ENCODE peak calls at places on chromosomes 4 and X, in six cellular contexts. One of them, this sample, is unnamed.
A peak's percentile ranks its signal among the peaks of the same experiment; 100 is the strongest.

GRCh38 chr4:23084559-23085248 is 392.0 kb downstream of the GBA3 start:
- DNase-seq in stomach: no peak
- DNase-seq in heart right ventricle: no peak
- DNase-seq in upper lobe of left lung: no peak
- DNase-seq in RWPE1: no peak
- DNase-seq in IMR-90: no peak
- DNase-seq in this sample: no peak

GRCh38 chr4:119116925-119117900 is 18.4 kb upstream of the MYOZ2 start:
- DNase-seq in stomach: no peak
- DNase-seq in heart right ventricle: no peak
- DNase-seq in upper lobe of left lung: no peak
- DNase-seq in RWPE1: no peak
- DNase-seq in IMR-90: no peak
- DNase-seq in this sample: no peak

GRCh38 chr4:130288576-130288975 is 1192.6 kb downstream of the C4orf33 start:
- DNase-seq in stomach: no peak
- DNase-seq in heart right ventricle: no peak
- DNase-seq in upper lobe of left lung: no peak
- DNase-seq in RWPE1: no peak
- DNase-seq in IMR-90: no peak
- DNase-seq in this sample: no peak

GRCh38 chr4:1761130-1761688 is 31.9 kb upstream of the FGFR3 start:
- DNase-seq in stomach: no peak
- DNase-seq in heart right ventricle: no peak
- DNase-seq in upper lobe of left lung: no peak
- DNase-seq in RWPE1: no peak
- DNase-seq in IMR-90: no peak
- DNase-seq in this sample: no peak

GRCh38 chr4:147056951-147057630 is 111.4 kb upstream of the TTC29 start:
- DNase-seq in stomach: no peak
- DNase-seq in heart right ventricle: no peak
- DNase-seq in upper lobe of left lung: no peak
- DNase-seq in RWPE1: no peak
- DNase-seq in IMR-90: peak; percentile 14
- DNase-seq in this sample: no peak

GRCh38 chr4:101123231-101123630 is 224.1 kb downstream of the PPP3CA start:
- DNase-seq in stomach: no peak
- DNase-seq in heart right ventricle: no peak
- DNase-seq in upper lobe of left lung: no peak
- DNase-seq in RWPE1: no peak
- DNase-seq in IMR-90: no peak
- DNase-seq in this sample: no peak

GRCh38 chr4:182975806-182976205 is 58.6 kb upstream of the DCTD start:
- DNase-seq in stomach: no peak
- DNase-seq in heart right ventricle: no peak
- DNase-seq in upper lobe of left lung: no peak
- DNase-seq in RWPE1: peak; percentile 75
- DNase-seq in IMR-90: peak; percentile 90
- DNase-seq in this sample: no peak

GRCh38 chr4:138182838-138183426 is 59.2 kb downstream of the SLC7A11 start:
- DNase-seq in stomach: no peak
- DNase-seq in heart right ventricle: no peak
- DNase-seq in upper lobe of left lung: no peak
- DNase-seq in RWPE1: peak; percentile 23
- DNase-seq in IMR-90: peak; percentile 72
- DNase-seq in this sample: no peak

GRCh38 chrX:72694170-72694569 is 19.9 kb downstream of the PHKA1 start:
- DNase-seq in stomach: no peak
- DNase-seq in heart right ventricle: no peak
- DNase-seq in upper lobe of left lung: no peak
- DNase-seq in RWPE1: no peak
- DNase-seq in IMR-90: peak; percentile 31
- DNase-seq in this sample: no peak

GRCh38 chr4:57109530-57109846 is 697 bp downstream of the IGFBP7 start:
- DNase-seq in stomach: no peak
- DNase-seq in heart right ventricle: no peak
- DNase-seq in upper lobe of left lung: no peak
- DNase-seq in RWPE1: no peak
- DNase-seq in IMR-90: no peak
- DNase-seq in this sample: no peak

GRCh38 chr4:105641876-105642275 is 66.6 kb downstream of the INTS12 start:
- DNase-seq in stomach: no peak
- DNase-seq in heart right ventricle: no peak
- DNase-seq in upper lobe of left lung: no peak
- DNase-seq in RWPE1: no peak
- DNase-seq in IMR-90: no peak
- DNase-seq in this sample: no peak

GRCh38 chrX:66074920-66075879 is 35.3 kb upstream of the VSIG4 start:
- DNase-seq in stomach: no peak
- DNase-seq in heart right ventricle: peak; percentile 28
- DNase-seq in upper lobe of left lung: peak; percentile 65
- DNase-seq in RWPE1: no peak
- DNase-seq in IMR-90: no peak
- DNase-seq in this sample: peak; percentile 23

GRCh38 chr4:91111556-91111955 is 984.4 kb downstream of the CCSER1 start:
- DNase-seq in stomach: no peak
- DNase-seq in heart right ventricle: no peak
- DNase-seq in upper lobe of left lung: no peak
- DNase-seq in RWPE1: no peak
- DNase-seq in IMR-90: no peak
- DNase-seq in this sample: no peak

GRCh38 chr4:37068580-37068979 is 176.0 kb upstream of the NWD2 start:
- DNase-seq in stomach: no peak
- DNase-seq in heart right ventricle: no peak
- DNase-seq in upper lobe of left lung: no peak
- DNase-seq in RWPE1: no peak
- DNase-seq in IMR-90: no peak
- DNase-seq in this sample: no peak
- TF ChIP-seq CTCF in stomach: no peak
- TF ChIP-seq CTCF in heart right ventricle: no peak
- TF ChIP-seq CTCF in upper lobe of left lung: no peak
- TF ChIP-seq CTCF in RWPE1: no peak
- TF ChIP-seq CTCF in IMR-90: no peak
- TF ChIP-seq CTCF in this sample: no peak

GRCh38 chr4:121824171-121824527 is 466 bp upstream of the CCNA2 start:
- DNase-seq in stomach: no peak
- DNase-seq in heart right ventricle: no peak
- DNase-seq in upper lobe of left lung: no peak
- DNase-seq in RWPE1: no peak
- DNase-seq in IMR-90: no peak
- DNase-seq in this sample: no peak
- H3K27ac ChIP-seq in stomach: peak overlapping the region; percentile 85
- H3K27ac ChIP-seq in heart right ventricle: peak overlapping the region; percentile 66
- H3K27ac ChIP-seq in upper lobe of left lung: peak overlapping the region; percentile 71
- H3K27ac ChIP-seq in RWPE1: peak overlapping the region; percentile 90
- H3K27ac ChIP-seq in IMR-90: peak overlapping the region; percentile 57
- H3K27ac ChIP-seq in this sample: peak overlapping the region; percentile 25

DNA sequence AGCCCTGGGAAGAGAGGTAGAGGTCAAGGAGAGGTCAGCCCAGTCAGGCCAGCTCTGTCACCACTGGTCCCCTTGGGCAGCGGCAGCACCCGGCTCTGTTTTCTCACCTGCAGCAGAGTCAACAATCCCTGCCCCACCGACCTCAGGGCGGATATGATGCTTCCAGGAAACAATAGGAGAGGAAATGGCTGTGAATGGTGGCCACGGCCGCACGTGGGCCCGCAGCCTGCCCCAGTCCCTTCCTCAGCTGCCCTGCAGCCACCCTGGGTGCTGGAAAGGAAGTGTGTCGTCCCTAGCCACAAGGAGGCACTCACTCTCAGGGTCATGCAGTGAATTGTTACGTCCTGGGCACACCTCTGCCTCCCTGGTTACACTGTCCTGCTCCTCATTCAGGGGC is 92.5 kb upstream of the ENPP6 start:
- DNase-seq in stomach: no peak
- DNase-seq in heart right ventricle: peak; percentile 19
- DNase-seq in upper lobe of left lung: peak; percentile 66
- DNase-seq in RWPE1: no peak
- DNase-seq in IMR-90: no peak
- DNase-seq in this sample: peak; percentile 20
- TF ChIP-seq CTCF in stomach: no peak
- TF ChIP-seq CTCF in heart right ventricle: no peak
- TF ChIP-seq CTCF in upper lobe of left lung: peak; percentile 47
- TF ChIP-seq CTCF in RWPE1: no peak
- TF ChIP-seq CTCF in IMR-90: no peak
- TF ChIP-seq CTCF in this sample: no peak

GRCh38 chr4:80393246-80393969 is 57.9 kb downstream of the CFAP299 start:
- DNase-seq in stomach: no peak
- DNase-seq in heart right ventricle: no peak
- DNase-seq in upper lobe of left lung: no peak
- DNase-seq in RWPE1: peak; percentile 20
- DNase-seq in IMR-90: peak; percentile 94
- DNase-seq in this sample: no peak

GRCh38 chr4:80390178-80390577 is 54.6 kb downstream of the CFAP299 start:
- DNase-seq in stomach: no peak
- DNase-seq in heart right ventricle: no peak
- DNase-seq in upper lobe of left lung: no peak
- DNase-seq in RWPE1: no peak
- DNase-seq in IMR-90: no peak
- DNase-seq in this sample: no peak

GRCh38 chr4:80388284-80388607 is 52.7 kb downstream of the CFAP299 start:
- DNase-seq in stomach: no peak
- DNase-seq in heart right ventricle: no peak
- DNase-seq in upper lobe of left lung: no peak
- DNase-seq in RWPE1: no peak
- DNase-seq in IMR-90: no peak
- DNase-seq in this sample: no peak

GRCh38 chr4:80393970-80394250 is 58.4 kb downstream of the CFAP299 start:
- DNase-seq in stomach: no peak
- DNase-seq in heart right ventricle: no peak
- DNase-seq in upper lobe of left lung: no peak
- DNase-seq in RWPE1: no peak
- DNase-seq in IMR-90: no peak
- DNase-seq in this sample: no peak
- H3K27ac ChIP-seq in stomach: no peak overlapping the region
- H3K27ac ChIP-seq in heart right ventricle: no peak overlapping the region
- H3K27ac ChIP-seq in upper lobe of left lung: no peak overlapping the region
- H3K27ac ChIP-seq in RWPE1: no peak overlapping the region
- H3K27ac ChIP-seq in IMR-90: no peak overlapping the region
- H3K27ac ChIP-seq in this sample: no peak overlapping the region

GRCh38 chr4:106816501-106816900 is 219.6 kb downstream of the DKK2 start:
- DNase-seq in stomach: no peak
- DNase-seq in heart right ventricle: no peak
- DNase-seq in upper lobe of left lung: no peak
- DNase-seq in RWPE1: no peak
- DNase-seq in IMR-90: peak; percentile 17
- DNase-seq in this sample: no peak

DNA sequence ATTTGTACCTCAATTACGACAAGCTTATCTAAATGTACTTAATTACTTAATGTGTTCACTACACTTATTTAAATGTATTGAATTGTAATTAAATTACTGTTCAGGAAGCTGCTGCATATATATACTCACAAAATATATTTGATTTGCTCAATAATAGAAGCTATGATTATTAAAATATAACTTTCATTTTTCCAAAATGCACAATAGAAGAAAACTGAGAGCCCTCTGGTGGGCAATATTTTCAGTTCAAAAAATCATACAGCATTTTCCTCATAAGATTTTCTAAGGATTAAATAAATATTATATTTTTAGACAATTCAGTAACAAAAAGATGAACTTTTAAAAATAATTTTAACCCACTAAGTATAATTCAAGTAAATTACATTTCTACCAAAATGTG is 217.3 kb downstream of the DKK2 start:
- DNase-seq in stomach: no peak
- DNase-seq in heart right ventricle: no peak
- DNase-seq in upper lobe of left lung: no peak
- DNase-seq in RWPE1: no peak
- DNase-seq in IMR-90: no peak
- DNase-seq in this sample: no peak
- TF ChIP-seq CTCF in stomach: no peak
- TF ChIP-seq CTCF in heart right ventricle: no peak
- TF ChIP-seq CTCF in upper lobe of left lung: no peak
- TF ChIP-seq CTCF in RWPE1: peak; percentile 34
- TF ChIP-seq CTCF in IMR-90: peak; percentile 22
- TF ChIP-seq CTCF in this sample: no peak